ENCODE peak calls at places on chromosomes 7 and 10, in eight cellular contexts. K, S, Y, L, V, N, A and H are unnamed samples.

GRCh38 chr7:151669762-151670161 is 150.1 kb upstream of the RHEB start:
- DNase-seq in K (no peak), S (no peak), Y (no peak), L (no peak), V (no peak), N (no peak), A (no peak), H (no peak)

GRCh38 chr7:156948361-156948760 is 1.2 kb upstream of the NOM1 start:
- DNase-seq in K (no peak), S (no peak), Y (no peak), L (no peak), V (no peak), N (no peak), A (no peak), H (no peak)

GRCh38 chr10:48205918-48206317 is 68.6 kb downstream of the FRMPD2 start:
- DNase-seq in K (peak; percentile 5), S (no peak), Y (no peak), L (no peak), V (no peak), N (no peak), A (no peak), H (no peak)

GRCh38 chr7:23530355-23530754 is 1.4 kb downstream of the TRA2A start:
- DNase-seq in K (peak; percentile 13), S (peak; percentile 50), Y (peak; percentile 31), L (peak; percentile 59), V (no peak), N (no peak), A (peak; percentile 38), H (peak; percentile 68)

GRCh38 chr10:17026686-17027485 is 102.7 kb downstream of the CUBN start:
- DNase-seq in K (peak; percentile 35), S (no peak), Y (peak; percentile 32), L (peak; percentile 93), V (no peak), N (no peak), A (peak; percentile 53), H (no peak)

GRCh38 chr7:151756076-151756731 is 120.7 kb downstream of the PRKAG2 start:
- DNase-seq in K (peak; percentile 55), S (no peak), Y (peak; percentile 82), L (peak; percentile 64), V (no peak), N (no peak), A (peak; percentile 65), H (no peak)

GRCh38 chr10:106925187-106925586 is 239.3 kb downstream of the SORCS1 start:
- DNase-seq in K (no peak), S (no peak), Y (no peak), L (no peak), V (no peak), N (no peak), A (no peak), H (no peak)

GRCh38 chr7:4774804-4775280 is 581 bp upstream of the AP5Z1 start:
- DNase-seq in K (peak; percentile 69), S (no peak), Y (peak; percentile 75), L (peak; percentile 85), V (no peak), N (no peak), A (peak; percentile 79), H (no peak)

GRCh38 chr7:31327071-31327470 is 13.5 kb downstream of the NEUROD6 start:
- DNase-seq in K (no peak), S (no peak), Y (peak; percentile 10), L (no peak), V (no peak), N (no peak), A (no peak), H (no peak)

GRCh38 chr7:57404967-57405421 is 45.0 kb upstream of the ZNF716 start:
- DNase-seq in K (no peak), S (no peak), Y (no peak), L (no peak), V (no peak), N (no peak), A (no peak), H (no peak)

GRCh38 chr10:48442090-48442808 is 135.8 kb downstream of the MAPK8 start:
- DNase-seq in K (no peak), S (no peak), Y (no peak), L (no peak), V (no peak), N (no peak), A (no peak), H (no peak)

GRCh38 chr10:99551158-99551557 is 18.4 kb downstream of the NKX2-3 start:
- DNase-seq in K (peak; percentile 40), S (no peak), Y (peak; percentile 56), L (peak; percentile 67), V (no peak), N (no peak), A (peak; percentile 57), H (no peak)

GRCh38 chr10:15715619-15716227 is 4.0 kb downstream of the ITGA8 start:
- DNase-seq in K (peak; percentile 11), S (no peak), Y (no peak), L (peak; percentile 20), V (peak; percentile 27), N (no peak), A (peak; percentile 40), H (no peak)

GRCh38 chr10:49080071-49080470 is 35.3 kb downstream of the VSTM4 start:
- DNase-seq in K (no peak), S (no peak), Y (peak; percentile 38), L (peak; percentile 59), V (peak; percentile 45), N (no peak), A (peak; percentile 33), H (no peak)

GRCh38 chr10:99555371-99556224 is 22.9 kb downstream of the NKX2-3 start:
- DNase-seq in K (peak; percentile 8), S (no peak), Y (no peak), L (no peak), V (no peak), N (no peak), A (no peak), H (no peak)

GRCh38 chr7:1900847-1901246 is 230.8 kb downstream of the ELFN1 start:
- DNase-seq in K (no peak), S (no peak), Y (no peak), L (no peak), V (no peak), N (no peak), A (no peak), H (no peak)

GRCh38 chr10:132798403-132798802 is 12.5 kb upstream of the NKX6-2 start:
- DNase-seq in K (no peak), S (no peak), Y (no peak), L (no peak), V (no peak), N (no peak), A (no peak), H (no peak)

GRCh38 chr10:71865561-71866041 is 14.6 kb upstream of the PSAP start:
- DNase-seq in K (no peak), S (no peak), Y (no peak), L (no peak), V (peak; percentile 53), N (no peak), A (no peak), H (no peak)

GRCh38 chr10:12241810-12242529 is 46.0 kb downstream of the CDC123 start:
- DNase-seq in K (no peak), S (peak; percentile 68), Y (peak; percentile 53), L (peak; percentile 33), V (no peak), N (no peak), A (no peak), H (no peak)

DNA sequence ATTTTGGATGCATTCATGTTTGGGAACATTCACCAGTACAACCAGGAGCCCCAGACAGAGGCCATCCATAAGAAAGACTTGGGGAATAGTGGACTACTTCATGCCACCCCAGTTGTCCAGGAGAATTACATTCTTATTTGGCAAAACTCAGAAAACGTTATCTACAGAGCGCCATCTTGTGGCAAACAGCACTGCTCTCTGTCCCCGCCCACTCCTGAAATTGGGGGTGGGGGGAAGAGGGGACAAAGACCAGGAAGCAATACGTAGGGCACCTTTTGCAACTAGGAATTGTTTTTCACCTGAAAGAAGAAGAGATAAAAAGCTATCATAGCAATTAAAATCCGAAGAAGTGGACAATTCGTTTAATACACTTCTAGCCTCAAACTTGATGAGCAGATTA is 134.6 kb upstream of the MGMT start:
- DNase-seq in K (no peak), S (no peak), Y (peak; percentile 1), L (no peak), V (peak; percentile 55), N (no peak), A (peak; percentile 57), H (no peak)
- TF ChIP-seq CTCF in K (peak; percentile 10), S (no peak), Y (no peak), L (no peak), V (peak; percentile 80), N (peak; percentile 25), A (peak; percentile 66), H (no peak)

GRCh38 chr10:21171197-21171935 is 274.3 kb upstream of the NEBL start:
- DNase-seq in K (no peak), S (no peak), Y (no peak), L (peak; percentile 23), V (peak; percentile 34), N (no peak), A (no peak), H (no peak)
- TF ChIP-seq CTCF in K (peak; percentile 38), S (no peak), Y (no peak), L (peak; percentile 42), V (peak; percentile 54), N (peak; percentile 43), A (peak; percentile 39), H (no peak)

DNA sequence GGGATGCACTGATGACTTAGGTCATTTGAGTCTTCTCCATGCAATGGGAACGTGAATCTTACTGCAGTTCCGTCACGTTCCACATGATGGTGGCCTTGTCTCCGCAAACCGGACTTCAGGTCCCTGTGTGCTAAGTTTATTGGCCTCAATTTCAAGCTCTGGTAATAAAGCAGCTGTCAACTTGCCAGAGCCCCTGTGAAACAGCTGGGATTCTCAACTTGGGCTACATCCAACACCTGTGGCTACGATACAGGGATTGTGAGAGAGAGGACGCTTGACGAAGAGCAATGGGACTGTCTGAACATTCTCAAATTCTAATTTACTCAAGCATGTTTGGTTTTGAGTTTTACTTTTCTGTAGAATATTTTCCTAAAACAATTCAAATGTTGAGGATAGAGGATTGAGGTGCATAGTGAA is 174.2 kb downstream of the PTN start:
- DNase-seq in K (peak; percentile 58), S (no peak), Y (peak; percentile 85), L (peak; percentile 83), V (peak; percentile 69), N (peak; percentile 20), A (peak; percentile 86), H (no peak)
- TF ChIP-seq CTCF in K (peak; percentile 86), S (no peak), Y (peak; percentile 77), L (peak; percentile 70), V (peak; percentile 63), N (peak; percentile 67), A (peak; percentile 93), H (no peak)

GRCh38 chr7:12210179-12211053 is 678 bp upstream of the TMEM106B start:
- DNase-seq in K (no peak), S (no peak), Y (peak; percentile 8), L (no peak), V (no peak), N (no peak), A (no peak), H (no peak)

GRCh38 chr7:12212051-12212485 is 974 bp downstream of the TMEM106B start:
- DNase-seq in K (no peak), S (no peak), Y (no peak), L (peak; percentile 26), V (no peak), N (no peak), A (peak; percentile 23), H (no peak)

GRCh38 chr7:12217311-12217710 is 6.2 kb downstream of the TMEM106B start:
- DNase-seq in K (no peak), S (no peak), Y (no peak), L (no peak), V (no peak), N (no peak), A (no peak), H (no peak)

GRCh38 chr7:12207046-12207445 is 4.0 kb upstream of the TMEM106B start:
- DNase-seq in K (no peak), S (no peak), Y (no peak), L (no peak), V (no peak), N (no peak), A (no peak), H (no peak)

GRCh38 chr7:12211054-12212050 is at the start of gene TMEM106B:
- DNase-seq in K (peak; percentile 88), S (peak; percentile 93), Y (peak; percentile 92), L (peak; percentile 95), V (peak; percentile 99), N (peak; percentile 96), A (peak; percentile 94), H (peak; percentile 98)
- TF ChIP-seq CTCF in K (peak; percentile 29), S (no peak), Y (no peak), L (no peak), V (no peak), N (no peak), A (no peak), H (no peak)